ENCODE peak calls at places on chromosome 21, in nine cellular contexts. L is stomach, N is HCT116, W is Peyer's patch, Y is GM12878, U is IMR-90, T is uterus, V is suprapubic skin, O is esophagus muscularis mucosa. C is an unnamed sample.

GRCh38 chr21:45280178-45280821 is 7.4 kb downstream of the POFUT2 start:
- DNase-seq in L (peak), N (no peak), W (peak), Y (no peak), U (no peak), T (no peak), V (peak), O (no peak), C (no peak)

GRCh38 chr21:30629173-30629572 is 5.8 kb upstream of the KRTAP20-2 start:
- DNase-seq in L (no peak), N (no peak), W (no peak), Y (no peak), U (no peak), T (no peak), V (no peak), O (no peak), C (no peak)

GRCh38 chr21:45876381-45877159 is 105.0 kb upstream of the COL6A1 start:
- DNase-seq in L (no peak), N (no peak), W (no peak), Y (no peak), U (no peak), T (no peak), V (peak), O (no peak), C (no peak)

GRCh38 chr21:10272216-10272615 is 249.2 kb upstream of the TPTE start:
- DNase-seq in L (no peak), N (no peak), W (peak), Y (no peak), U (no peak), T (no peak), V (no peak), O (peak), C (no peak)

GRCh38 chr21:18840239-18840638 is 436.7 kb upstream of the TMPRSS15 start:
- DNase-seq in L (no peak), N (peak), W (no peak), Y (no peak), U (no peak), T (no peak), V (no peak), O (no peak), C (no peak)

GRCh38 chr21:46515109-46515508 is 56.4 kb downstream of the DIP2A start:
- DNase-seq in L (peak), N (no peak), W (no peak), Y (no peak), U (peak), T (peak), V (no peak), O (no peak), C (peak)

GRCh38 chr21:45265721-45266517 is 21.8 kb downstream of the POFUT2 start:
- DNase-seq in L (peak), N (no peak), W (peak), Y (no peak), U (no peak), T (no peak), V (peak), O (no peak), C (no peak)

GRCh38 chr21:46559291-46559983 is 45.4 kb downstream of the S100B start:
- DNase-seq in L (peak), N (no peak), W (peak), Y (peak), U (no peak), T (no peak), V (no peak), O (peak), C (peak)

GRCh38 chr21:30227633-30228404 is 11.9 kb upstream of the CLDN8 start:
- DNase-seq in L (no peak), N (no peak), W (no peak), Y (no peak), U (peak), T (peak), V (no peak), O (no peak), C (no peak)

GRCh38 chr21:44052071-44052829 is 40.1 kb downstream of the TRAPPC10 start:
- DNase-seq in L (no peak), N (no peak), W (no peak), Y (no peak), U (peak), T (no peak), V (no peak), O (no peak), C (peak)

GRCh38 chr21:39885119-39885848 is 18.0 kb downstream of the PCP4 start:
- DNase-seq in L (no peak), N (no peak), W (no peak), Y (no peak), U (no peak), T (peak), V (no peak), O (no peak), C (peak)

GRCh38 chr21:45534591-45535331 is 7.5 kb downstream of the SLC19A1 start:
- DNase-seq in L (peak), N (no peak), W (no peak), Y (no peak), U (no peak), T (no peak), V (no peak), O (no peak), C (peak)

GRCh38 chr21:45575993-45576837 is 34.0 kb upstream of the SLC19A1 start:
- DNase-seq in L (no peak), N (no peak), W (no peak), Y (no peak), U (no peak), T (no peak), V (peak), O (no peak), C (no peak)

GRCh38 chr21:44637018-44637850 is at the start of gene KRTAP10-10:
- DNase-seq in L (peak), N (no peak), W (peak), Y (no peak), U (no peak), T (no peak), V (no peak), O (peak), C (no peak)

GRCh38 chr21:45977396-45977795 is 4.2 kb upstream of the COL6A1 start:
- DNase-seq in L (peak), N (no peak), W (no peak), Y (no peak), U (no peak), T (peak), V (peak), O (no peak), C (no peak)

GRCh38 chr21:31293986-31294385 is 50.1 kb downstream of the TIAM1 start:
- DNase-seq in L (no peak), N (peak), W (no peak), Y (no peak), U (peak), T (peak), V (no peak), O (no peak), C (no peak)

GRCh38 chr21:15667010-15667409 is 62.8 kb upstream of the USP25 start:
- DNase-seq in L (no peak), N (no peak), W (no peak), Y (no peak), U (peak), T (no peak), V (no peak), O (no peak), C (no peak)

GRCh38 chr21:31372176-31372765 is 28.2 kb upstream of the TIAM1 start:
- DNase-seq in L (no peak), N (peak), W (no peak), Y (no peak), U (no peak), T (no peak), V (no peak), O (no peak), C (no peak)

GRCh38 chr21:18138507-18138906 is 106.1 kb upstream of the CHODL start:
- DNase-seq in L (no peak), N (no peak), W (no peak), Y (no peak), U (no peak), T (no peak), V (no peak), O (no peak), C (no peak)

GRCh38 chr21:32955307-32955937 is 70.3 kb upstream of the OLIG2 start:
- DNase-seq in L (no peak), N (no peak), W (no peak), Y (no peak), U (no peak), T (no peak), V (no peak), O (no peak), C (no peak)

GRCh38 chr21:45767071-45768006 is 123.8 kb downstream of the PCBP3 start:
- DNase-seq in L (no peak), N (no peak), W (no peak), Y (no peak), U (peak), T (no peak), V (no peak), O (no peak), C (no peak)

GRCh38 chr21:46517361-46517760 is 58.7 kb downstream of the DIP2A start:
- DNase-seq in L (peak), N (no peak), W (no peak), Y (no peak), U (no peak), T (no peak), V (no peak), O (no peak), C (peak)

GRCh38 chr21:44920694-44921604 is at the start of gene ITGB2:
- DNase-seq in L (peak), N (no peak), W (peak), Y (no peak), U (no peak), T (no peak), V (no peak), O (no peak), C (no peak)

GRCh38 chr21:45893166-45894106 is 88.1 kb upstream of the COL6A1 start:
- DNase-seq in L (no peak), N (no peak), W (no peak), Y (no peak), U (no peak), T (no peak), V (no peak), O (no peak), C (no peak)

GRCh38 chr21:33265664-33266049 is 510 bp upstream of the IL10RB start:
- DNase-seq in L (peak), N (no peak), W (peak), Y (peak), U (peak), T (no peak), V (no peak), O (no peak), C (peak)

GRCh38 chr21:45871616-45872236 is 109.8 kb upstream of the COL6A1 start:
- DNase-seq in L (no peak), N (no peak), W (no peak), Y (no peak), U (no peak), T (no peak), V (peak), O (no peak), C (no peak)

GRCh38 chr21:44987301-44987885 is 47.6 kb downstream of the SLX9 start:
- DNase-seq in L (no peak), N (no peak), W (no peak), Y (no peak), U (no peak), T (no peak), V (no peak), O (no peak), C (no peak)

GRCh38 chr21:16837319-16837718 is 675.5 kb upstream of the CXADR start:
- DNase-seq in L (no peak), N (no peak), W (no peak), Y (no peak), U (peak), T (no peak), V (no peak), O (no peak), C (no peak)

GRCh38 chr21:38178653-38179503 is 77.9 kb upstream of the KCNJ15 start:
- DNase-seq in L (no peak), N (no peak), W (no peak), Y (no peak), U (no peak), T (no peak), V (no peak), O (peak), C (no peak)

GRCh38 chr21:43904316-43904925 is 39.4 kb downstream of the AGPAT3 start:
- DNase-seq in L (no peak), N (no peak), W (no peak), Y (no peak), U (no peak), T (no peak), V (no peak), O (no peak), C (no peak)

GRCh38 chr21:45612096-45613019 is 31.2 kb upstream of the PCBP3 start:
- DNase-seq in L (no peak), N (no peak), W (no peak), Y (no peak), U (peak), T (peak), V (peak), O (no peak), C (no peak)

GRCh38 chr21:44054710-44055109 is 42.6 kb downstream of the TRAPPC10 start:
- DNase-seq in L (no peak), N (no peak), W (no peak), Y (no peak), U (peak), T (no peak), V (no peak), O (no peak), C (peak)

GRCh38 chr21:34743831-34744230 is 75.0 kb downstream of the CLIC6 start:
- DNase-seq in L (peak), N (peak), W (no peak), Y (no peak), U (peak), T (no peak), V (peak), O (no peak), C (no peak)
- H3K4me3 ChIP-seq in L (no peak), N (no peak), W (no peak), Y (no peak), U (no peak), T (no peak), V (no peak), O (no peak), C (no peak)

DNA sequence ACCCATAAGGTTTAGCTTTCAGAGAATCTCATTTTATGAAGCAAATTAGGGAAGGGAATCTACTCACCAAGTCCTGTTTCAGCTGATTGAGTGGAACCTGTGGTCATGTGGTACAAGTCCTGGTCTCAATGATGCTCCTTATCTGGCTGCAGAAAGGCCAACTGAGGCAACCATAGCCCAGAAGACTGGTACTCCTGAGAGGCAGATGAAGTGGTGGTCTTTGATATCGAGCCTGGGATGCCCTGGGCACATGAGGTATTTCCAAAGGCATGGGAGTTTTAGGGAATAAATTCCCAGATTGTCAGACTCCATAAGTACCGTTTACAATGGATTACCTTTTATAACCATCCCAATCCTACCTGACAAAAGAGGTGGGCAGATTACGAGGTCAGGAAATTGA is 3.3 kb downstream of the MX1 start:
- DNase-seq in L (no peak), N (no peak), W (no peak), Y (no peak), U (no peak), T (no peak), V (no peak), O (peak), C (no peak)
- TF ChIP-seq POLR2A in L (no peak), N (no peak), W (no peak), Y (no peak), U (no peak), T (no peak), V (no peak), O (no peak), C (no peak)

DNA sequence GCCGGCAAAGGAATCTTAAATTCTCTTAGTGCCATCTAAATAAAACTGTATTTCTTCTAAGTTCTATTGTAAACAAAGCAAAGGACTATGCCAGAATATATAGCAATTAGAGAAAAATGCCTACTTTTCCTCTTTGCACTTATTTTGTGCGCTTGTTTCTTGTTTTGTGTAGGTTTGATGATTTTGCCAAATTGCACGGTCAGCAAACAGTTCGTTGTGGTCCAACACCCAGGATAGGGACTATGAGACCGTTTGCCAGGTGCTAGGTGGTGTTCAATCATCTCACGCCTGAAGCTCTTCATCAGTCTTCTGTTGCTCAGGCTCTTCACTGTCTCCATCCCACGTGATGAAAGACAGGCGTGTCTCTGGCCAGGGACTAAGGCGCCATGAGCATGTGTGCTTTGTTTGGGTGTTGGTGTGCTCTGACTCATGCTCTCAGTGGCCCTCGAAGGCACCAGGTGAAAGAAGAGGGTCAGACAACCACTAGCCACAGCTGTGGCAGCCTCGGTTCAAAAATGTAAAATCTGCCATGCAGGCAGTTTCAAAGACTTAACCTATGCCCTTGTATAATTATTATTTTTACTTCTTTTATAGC is 36.9 kb upstream of the KCNE1 start:
- DNase-seq in L (no peak), N (no peak), W (no peak), Y (no peak), U (no peak), T (no peak), V (no peak), O (no peak), C (no peak)
- H3K4me3 ChIP-seq in L (no peak), N (no peak), W (no peak), Y (no peak), U (no peak), T (no peak), V (no peak), O (no peak), C (no peak)

DNA sequence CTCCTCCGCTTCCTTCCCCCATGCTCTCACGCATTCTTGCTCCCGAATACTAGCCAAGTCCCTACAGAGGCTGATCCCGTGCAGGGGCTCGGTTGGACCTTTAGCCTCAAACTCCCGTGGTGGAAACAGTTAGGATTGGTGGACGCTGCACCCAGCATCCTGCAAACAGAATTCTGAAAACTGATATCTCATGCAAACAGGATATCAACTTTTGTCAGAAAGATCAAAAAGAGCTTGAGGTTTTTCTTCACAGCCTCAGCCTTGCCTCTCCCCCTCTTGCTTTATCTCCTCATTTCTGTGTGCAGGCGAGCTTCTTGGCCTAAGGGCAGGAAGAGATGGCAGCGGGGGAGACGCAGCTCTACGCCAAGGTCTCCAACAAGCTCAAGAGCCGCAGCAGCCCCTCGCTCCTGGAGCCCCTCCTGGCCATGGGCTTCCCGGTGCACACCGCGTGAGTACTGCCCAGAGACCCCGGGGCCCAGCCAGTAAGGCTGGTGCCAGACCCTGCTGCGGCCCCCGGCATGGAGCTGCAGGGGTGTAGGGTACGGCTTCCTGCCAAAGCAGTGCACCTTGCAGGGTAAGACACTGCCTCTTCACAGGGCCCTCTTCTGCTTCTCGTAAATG is at the start of gene UBASH3A:
- DNase-seq in L (no peak), N (no peak), W (peak), Y (no peak), U (no peak), T (no peak), V (peak), O (no peak), C (no peak)
- TF ChIP-seq POLR2A in L (no peak), N (no peak), W (no peak), Y (no peak), U (no peak), T (no peak), V (no peak), O (no peak), C (no peak)

DNA sequence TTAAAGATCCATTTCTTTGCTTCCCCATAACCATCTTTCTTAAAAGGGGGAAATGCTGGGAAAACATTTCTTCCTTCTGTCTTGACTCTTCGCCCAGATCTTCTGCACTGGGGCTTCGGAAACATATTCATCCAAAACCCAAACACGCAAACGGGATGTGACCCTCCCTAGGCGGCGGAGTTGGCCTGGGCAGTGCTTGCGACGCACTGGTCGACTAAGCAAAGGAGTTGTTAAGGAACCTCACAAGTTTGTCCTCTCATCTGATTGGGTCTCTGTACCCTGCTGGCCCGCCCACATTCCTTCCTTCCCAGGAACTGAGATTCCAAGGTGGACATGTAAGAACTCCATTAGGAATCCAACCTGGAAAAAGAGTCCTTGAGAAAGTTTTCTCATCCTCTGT is 2.5 kb downstream of the ADAMTS5 start:
- DNase-seq in L (peak), N (no peak), W (no peak), Y (no peak), U (peak), T (peak), V (peak), O (no peak), C (peak)
- H3K4me3 ChIP-seq in L (peak), N (no peak), W (no peak), Y (no peak), U (peak), T (peak), V (peak), O (peak), C (peak)

DNA sequence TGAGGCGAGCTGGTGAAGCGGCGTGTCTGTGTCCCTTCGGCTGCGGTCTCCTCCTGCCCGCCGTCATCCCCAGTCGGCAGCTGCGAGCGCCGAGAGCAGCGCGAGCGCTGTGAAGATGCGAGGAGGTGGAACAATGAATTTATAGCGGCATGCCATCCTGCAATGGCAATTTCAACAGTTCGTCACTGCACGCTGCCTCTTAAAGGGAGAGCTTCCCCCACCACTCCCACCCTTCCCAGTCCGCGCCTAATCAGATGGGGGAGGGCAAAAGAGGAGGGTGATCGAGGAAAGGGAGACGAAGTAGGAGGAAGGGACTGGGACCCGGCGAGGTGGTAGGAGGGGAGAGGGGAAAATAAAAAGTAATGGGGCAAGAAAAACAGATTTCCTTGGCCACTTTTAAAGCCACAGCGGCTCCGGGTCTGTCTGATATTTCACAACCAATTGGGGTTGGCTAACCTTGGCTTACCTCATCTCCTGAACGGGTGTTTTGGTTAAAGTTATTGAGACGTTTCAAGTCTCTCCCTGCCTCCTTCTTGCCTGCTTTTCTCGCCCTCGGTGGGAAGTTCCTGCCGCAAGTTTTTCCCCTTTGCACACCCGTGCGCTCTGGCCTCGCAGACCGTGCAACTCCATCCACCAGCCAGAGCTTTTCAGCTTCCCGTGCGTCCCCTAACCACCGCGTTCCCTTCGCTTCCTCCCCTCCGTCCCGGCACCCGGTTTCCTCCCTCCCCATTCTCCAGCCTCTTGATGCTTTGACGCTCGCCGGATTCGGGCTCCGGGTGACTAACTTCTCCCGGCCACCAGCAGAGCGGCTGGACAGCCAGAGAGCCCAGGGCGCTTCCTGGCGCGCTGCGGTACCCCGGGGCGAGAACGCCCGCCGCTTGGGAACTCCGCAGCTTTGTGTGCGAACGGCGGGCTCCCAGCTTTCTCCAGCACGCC is at the start of gene ADAMTS5:
- DNase-seq in L (peak), N (no peak), W (no peak), Y (no peak), U (peak), T (peak), V (peak), O (no peak), C (peak)
- TF ChIP-seq POLR2A in L (no peak), N (no peak), W (peak), Y (no peak), U (peak), T (no peak), V (peak), O (peak), C (no peak)